ENCODE peak calls at places on chromosomes 2 and 18, in nine cellular contexts. K is epithelial cell of esophagus, G is NB4, H is K562, Q is endodermal cell, S is AG09309, M is OCI-LY7, T is GM10248, I is fibroblast of lung. D is an unnamed sample.

GRCh38 chr2:218216674-218217365 is at the start of gene ARPC2:
- DNase-seq in S (peak), K (peak), M (peak), Q (peak), T (peak), I (peak), G (peak), H (peak), D (peak)

GRCh38 chr2:198098918-198099317 is 294.5 kb downstream of the PLCL1 start:
- DNase-seq in Q (peak), H (no peak), K (peak), T (no peak), I (no peak), S (no peak), M (no peak), G (no peak), D (no peak)

GRCh38 chr18:9017170-9017899 is 85.2 kb upstream of the NDUFV2 start:
- DNase-seq in H (peak), K (peak), M (peak), I (peak), Q (peak), T (peak), G (peak), S (peak), D (peak)

GRCh38 chr2:16755377-16755776 is 89.7 kb upstream of the CYRIA start:
- DNase-seq in G (no peak), H (no peak), M (no peak), Q (no peak), I (no peak), K (no peak), T (no peak), S (no peak), D (no peak)

GRCh38 chr2:6053711-6054393 is 361.7 kb downstream of the SOX11 start:
- DNase-seq in S (no peak), Q (peak), K (no peak), M (no peak), G (no peak), H (no peak), T (no peak), I (no peak), D (no peak)

GRCh38 chr2:233422050-233422639 is 67.9 kb downstream of the DGKD start:
- DNase-seq in S (no peak), M (peak), G (no peak), H (no peak), I (no peak), K (peak), Q (no peak), T (peak), D (no peak)

GRCh38 chr2:73998933-73999332 is 14.2 kb downstream of the TET3 start:
- DNase-seq in M (no peak), S (no peak), K (no peak), H (no peak), T (no peak), I (no peak), G (no peak), Q (no peak), D (no peak)

GRCh38 chr18:13260927-13261471 is 42.4 kb downstream of the LDLRAD4 start:
- DNase-seq in K (no peak), I (no peak), S (no peak), Q (no peak), T (no peak), G (no peak), M (no peak), H (no peak), D (no peak)

GRCh38 chr18:812673-813404 is 797 bp upstream of the YES1 start:
- DNase-seq in T (peak), Q (peak), M (no peak), I (peak), G (peak), K (peak), H (peak), S (peak), D (peak)

GRCh38 chr2:7034313-7034712 is 117.1 kb downstream of the RNF144A start:
- DNase-seq in H (no peak), I (peak), S (no peak), M (no peak), G (peak), K (no peak), Q (peak), T (no peak), D (no peak)

GRCh38 chr2:13480057-13480456 is 763.3 kb downstream of the TRIB2 start:
- DNase-seq in Q (no peak), I (no peak), H (no peak), G (no peak), T (no peak), M (no peak), S (no peak), K (no peak), D (no peak)

GRCh38 chr2:67451086-67451832 is 54.1 kb downstream of the ETAA1 start:
- DNase-seq in K (peak), Q (no peak), I (peak), H (no peak), T (no peak), M (no peak), G (no peak), S (no peak), D (no peak)

GRCh38 chr2:37862620-37863019 is 62.5 kb upstream of the RMDN2 start:
- DNase-seq in H (no peak), S (no peak), Q (no peak), K (no peak), G (no peak), T (no peak), M (no peak), I (no peak), D (no peak)

GRCh38 chr2:108579631-108580030 is 45.4 kb downstream of the LIMS1 start:
- DNase-seq in T (no peak), S (no peak), K (no peak), I (no peak), H (no peak), G (no peak), M (no peak), Q (no peak), D (no peak)

GRCh38 chr2:74448771-74449170 is 6.1 kb upstream of the INO80B start:
- DNase-seq in S (no peak), T (no peak), I (no peak), K (no peak), M (no peak), Q (no peak), H (no peak), G (no peak), D (no peak)

GRCh38 chr18:65990944-65991708 is 240.3 kb downstream of the CDH7 start:
- DNase-seq in T (no peak), M (no peak), I (no peak), Q (no peak), G (no peak), S (no peak), K (no peak), H (no peak), D (no peak)

GRCh38 chr2:73566288-73566878 is 75.8 kb downstream of the NAT8 start:
- DNase-seq in G (no peak), I (no peak), T (no peak), K (no peak), H (no peak), M (no peak), S (no peak), Q (no peak), D (no peak)

GRCh38 chr2:128563348-128563687 is 244.7 kb upstream of the HS6ST1 start:
- DNase-seq in I (peak), K (no peak), H (no peak), Q (no peak), T (no peak), S (peak), G (no peak), M (no peak), D (no peak)

GRCh38 chr2:30472326-30472725 is 25.3 kb downstream of the LCLAT1 start:
- DNase-seq in Q (no peak), M (peak), H (no peak), G (peak), S (no peak), T (no peak), K (no peak), I (peak), D (peak)

GRCh38 chr18:30889582-30890301 is 152.8 kb downstream of the DSC3 start:
- DNase-seq in M (peak), S (no peak), G (peak), I (peak), K (peak), H (no peak), Q (peak), T (no peak), D (no peak)

GRCh38 chr2:239968717-239969116 is 56.4 kb downstream of the NDUFA10 start:
- DNase-seq in M (no peak), K (no peak), S (no peak), I (no peak), G (no peak), T (no peak), H (no peak), Q (no peak), D (no peak)

GRCh38 chr2:225735844-225736243 is 336.3 kb downstream of the NYAP2 start:
- DNase-seq in T (no peak), M (no peak), H (no peak), K (peak), I (peak), Q (no peak), S (peak), G (no peak), D (no peak)

GRCh38 chr18:41745166-41746049 is 209.6 kb upstream of the PIK3C3 start:
- DNase-seq in H (no peak), Q (peak), S (no peak), M (peak), G (peak), T (peak), I (peak), K (peak), D (peak)

GRCh38 chr2:136765736-136766323 is 485 bp downstream of the THSD7B start:
- DNase-seq in Q (peak), K (peak), G (no peak), H (no peak), T (peak), S (no peak), I (no peak), M (no peak), D (no peak)

GRCh38 chr18:71844810-71845209 is 699.3 kb downstream of the CBLN2 start:
- DNase-seq in S (no peak), G (no peak), I (no peak), K (no peak), T (no peak), H (no peak), Q (no peak), M (no peak), D (no peak)

GRCh38 chr2:79982445-79982844 is 322.1 kb downstream of the LRRTM1 start:
- DNase-seq in I (no peak), M (peak), T (no peak), K (no peak), H (peak), Q (peak), G (peak), S (no peak), D (no peak)

GRCh38 chr2:241893265-241893664 is 23.7 kb downstream of the RTP5 start:
- DNase-seq in G (no peak), K (no peak), I (no peak), H (no peak), T (no peak), Q (peak), M (no peak), S (no peak), D (no peak)

GRCh38 chr2:152304845-152305244 is 30.1 kb upstream of the FMNL2 start:
- DNase-seq in S (peak), I (peak), T (no peak), M (no peak), G (no peak), K (peak), Q (no peak), H (no peak), D (no peak)

GRCh38 chr2:186032930-186033329 is 294.3 kb downstream of the FSIP2 start:
- DNase-seq in K (no peak), M (no peak), G (no peak), S (no peak), I (no peak), T (no peak), Q (no peak), H (no peak), D (no peak)

GRCh38 chr18:36295880-36296301 is 1.6 kb upstream of the FHOD3 start:
- DNase-seq in I (no peak), S (no peak), G (no peak), M (no peak), Q (no peak), K (no peak), H (no peak), T (no peak), D (no peak)

GRCh38 chr2:17646096-17646554 is 105.6 kb downstream of the VSNL1 start:
- DNase-seq in G (peak), I (peak), S (peak), Q (peak), H (peak), M (peak), K (peak), T (peak), D (peak)

GRCh38 chr2:203534486-203535077 is 519 bp downstream of the RAPH1 start:
- DNase-seq in G (peak), T (peak), S (no peak), I (peak), H (peak), M (peak), K (peak), Q (no peak), D (no peak)

DNA sequence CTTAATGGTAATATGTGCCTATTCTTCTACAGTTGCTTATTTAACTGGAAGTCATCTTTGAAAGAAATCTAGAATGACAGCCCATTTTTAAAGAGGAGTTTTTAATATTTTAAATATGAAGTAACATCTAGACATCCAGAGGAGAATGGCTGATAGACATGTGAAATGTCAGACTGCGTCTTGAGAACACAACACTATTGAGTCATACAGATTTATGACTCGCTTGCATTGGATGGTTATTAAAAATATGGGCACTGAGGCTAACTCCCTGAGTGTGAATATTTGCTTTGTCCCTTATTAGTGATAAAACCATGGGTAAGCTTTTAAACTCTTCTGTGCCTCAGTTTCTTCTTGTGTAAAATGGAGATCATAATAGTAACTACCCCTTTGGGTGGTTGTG is 22.9 kb downstream of the TDRD15 start:
- DNase-seq in K (peak), M (no peak), S (no peak), Q (no peak), H (no peak), G (no peak), I (no peak), T (no peak), D (no peak)
- TF ChIP-seq CTCF in K (no peak), M (no peak), S (no peak), Q (no peak), H (no peak), G (no peak), I (no peak), T (no peak), D (no peak)

GRCh38 chr18:62249478-62250097 is 62.5 kb downstream of the RELCH start:
- DNase-seq in M (peak), G (peak), T (peak), H (peak), Q (peak), S (peak), K (peak), I (peak), D (peak)
- TF ChIP-seq CTCF in M (peak), G (peak), T (peak), H (peak), Q (peak), S (peak), K (peak), I (peak), D (peak)

DNA sequence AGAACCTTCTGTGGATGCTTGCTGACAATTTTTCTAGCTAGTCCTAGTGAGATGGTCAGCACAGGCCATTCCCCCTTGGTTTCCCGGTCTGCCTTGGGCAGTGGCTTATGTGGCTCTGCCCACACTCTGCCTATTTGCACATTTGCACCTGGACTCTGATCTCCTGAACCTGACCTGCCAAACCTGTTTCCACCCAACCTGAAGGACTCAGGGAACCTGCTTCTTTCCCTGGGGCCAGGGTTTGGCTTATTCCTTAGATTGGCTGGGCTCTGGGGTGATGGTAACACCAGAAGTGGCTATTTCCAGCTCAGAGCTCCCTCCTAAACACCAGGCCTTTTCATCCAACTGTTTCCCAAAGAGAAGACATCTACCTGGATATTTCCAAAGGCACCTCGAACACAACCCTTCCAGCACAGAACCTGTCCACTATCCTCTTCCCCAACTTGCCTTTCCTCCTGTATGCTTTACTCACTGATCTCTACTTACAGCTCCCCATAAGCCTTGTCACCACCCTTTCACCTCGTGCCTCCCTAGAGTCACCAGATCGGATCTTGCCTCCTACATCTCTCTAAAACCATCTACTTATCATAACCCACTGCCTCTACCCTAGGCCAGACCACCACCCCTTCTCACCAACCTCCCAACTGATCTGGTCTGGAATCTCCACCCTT is 5.8 kb upstream of the MTA3 start:
- DNase-seq in T (no peak), K (peak), Q (no peak), H (no peak), G (no peak), M (no peak), I (no peak), S (no peak), D (no peak)
- TF ChIP-seq CTCF in T (no peak), K (no peak), Q (no peak), H (no peak), G (no peak), M (no peak), I (no peak), S (no peak), D (no peak)

DNA sequence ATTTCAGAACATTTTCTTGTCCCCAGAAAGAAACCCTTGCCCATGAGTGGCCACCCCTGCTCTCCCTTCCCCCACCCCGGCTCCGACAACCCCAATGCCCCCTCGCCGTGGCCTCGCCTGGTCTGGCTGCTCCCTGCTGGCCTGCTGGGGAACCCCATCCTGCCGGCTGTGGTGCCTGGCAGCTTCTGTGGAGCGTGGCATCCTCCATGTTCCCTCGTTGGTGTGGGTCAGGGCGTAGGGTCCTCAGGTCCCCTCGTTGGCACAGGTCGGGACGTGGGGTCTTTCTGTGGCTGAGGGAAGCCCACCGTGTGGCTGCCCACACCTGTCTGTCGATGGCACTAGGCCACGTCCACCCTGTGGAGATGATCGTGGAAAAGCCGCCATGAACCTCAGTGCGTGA is 61.9 kb downstream of the NFATC1 start:
- DNase-seq in S (no peak), M (no peak), H (no peak), Q (no peak), K (no peak), T (no peak), G (no peak), I (no peak), D (no peak)
- TF ChIP-seq CTCF in S (no peak), M (no peak), H (no peak), Q (no peak), K (no peak), T (no peak), G (no peak), I (no peak), D (no peak)

DNA sequence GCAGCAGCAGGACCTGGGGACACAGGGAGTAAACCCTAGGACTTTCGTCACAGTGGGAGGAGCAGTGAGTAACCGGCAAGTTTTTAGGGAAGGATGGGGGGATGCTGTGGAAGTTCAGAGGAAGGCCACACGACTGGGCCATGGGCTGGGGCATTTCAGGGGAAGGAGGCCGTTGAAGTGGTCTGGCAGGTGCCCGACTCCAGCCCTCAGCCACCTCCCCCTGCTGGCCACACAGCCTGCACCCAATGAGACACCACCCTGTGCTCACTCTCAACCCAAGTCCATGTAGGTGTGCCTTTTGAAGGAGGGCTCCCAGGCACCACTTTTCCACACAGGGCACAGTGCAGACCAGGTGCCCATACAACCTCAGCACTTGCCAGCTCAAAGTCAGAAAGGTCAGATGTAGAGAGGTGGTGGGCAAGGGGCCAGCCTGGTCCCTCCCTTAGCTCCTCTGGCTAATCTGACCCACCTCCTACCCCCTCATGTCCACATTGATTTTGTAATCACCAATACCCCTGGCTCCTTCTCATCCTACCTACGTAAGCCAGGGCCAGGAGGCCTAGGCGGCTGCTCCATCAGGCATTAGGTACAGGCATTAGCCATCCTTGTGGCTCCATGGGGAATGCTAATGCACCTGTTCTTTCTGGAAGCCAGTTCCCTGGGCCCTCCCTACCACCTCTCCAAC is 211.2 kb downstream of the SMAD2 start:
- DNase-seq in Q (peak), I (no peak), K (no peak), S (no peak), H (no peak), M (no peak), T (no peak), G (no peak), D (no peak)
- TF ChIP-seq CTCF in Q (peak), I (no peak), K (no peak), S (no peak), H (no peak), M (no peak), T (no peak), G (no peak), D (no peak)

GRCh38 chr2:11836647-11837219 is 90.3 kb downstream of the LPIN1 start:
- DNase-seq in Q (no peak), T (no peak), G (no peak), I (no peak), S (no peak), H (no peak), K (no peak), M (no peak), D (no peak)

GRCh38 chr2:11832531-11832930 is 86.1 kb downstream of the LPIN1 start:
- DNase-seq in H (no peak), I (no peak), M (peak), Q (no peak), T (no peak), S (no peak), G (peak), K (no peak), D (no peak)

GRCh38 chr2:11833601-11834000 is 87.2 kb downstream of the LPIN1 start:
- DNase-seq in T (no peak), I (no peak), H (no peak), Q (no peak), M (peak), G (peak), K (no peak), S (peak), D (no peak)

GRCh38 chr2:11837875-11838734 is 91.7 kb downstream of the LPIN1 start:
- DNase-seq in M (no peak), Q (no peak), G (no peak), I (no peak), K (no peak), T (no peak), S (no peak), H (no peak), D (no peak)

GRCh38 chr2:11835403-11835802 is 89.0 kb downstream of the LPIN1 start:
- DNase-seq in S (no peak), I (no peak), K (no peak), G (peak), Q (no peak), T (no peak), H (peak), M (no peak), D (no peak)
- TF ChIP-seq CTCF in S (peak), I (peak), K (peak), G (no peak), Q (peak), T (no peak), H (no peak), M (no peak), D (no peak)

DNA sequence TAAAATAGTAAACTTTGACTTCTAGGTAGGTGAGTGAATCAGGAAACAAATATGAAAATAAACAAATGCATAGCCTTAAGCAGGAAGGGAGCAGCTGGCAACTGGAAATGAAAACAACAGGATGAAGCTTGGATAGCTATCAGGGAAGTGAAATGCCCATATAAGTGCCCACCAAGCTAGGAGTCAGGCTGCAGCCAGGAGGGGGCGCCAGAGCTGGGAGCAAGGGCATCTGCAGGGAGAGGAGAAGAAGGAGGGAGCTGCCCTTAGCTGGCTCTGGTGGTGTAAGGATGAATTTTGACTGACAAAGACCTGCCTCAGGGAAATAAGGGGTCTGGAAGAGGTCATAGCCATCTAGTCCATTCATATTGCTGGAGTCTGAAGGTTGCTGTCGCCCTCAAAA is 298.3 kb downstream of the TDRD15 start:
- DNase-seq in I (peak), G (peak), T (peak), Q (peak), S (no peak), M (peak), H (peak), K (peak), D (peak)
- TF ChIP-seq CTCF in I (peak), G (peak), T (peak), Q (peak), S (no peak), M (peak), H (peak), K (no peak), D (peak)

D was measured in HL-60.